ENCODE peak calls at places on chromosomes 1 and 21, in six cellular contexts. One of them, this sample, is unnamed.

GRCh38 chr1:6121651-6122370 is 58.3 kb downstream of the CHD5 start:
- DNase-seq in lower lobe of right lung: peak
- DNase-seq in mesenchymal stem cell: no peak
- DNase-seq in body of pancreas: no peak
- DNase-seq in neural progenitor cell: no peak
- DNase-seq in CD4-positive, CD25-positive, alpha-beta regulatory T cell: no peak
- DNase-seq in this sample: no peak

GRCh38 chr1:52659851-52660596 is 27.1 kb downstream of the SHISAL2A start:
- DNase-seq in lower lobe of right lung: no peak
- DNase-seq in mesenchymal stem cell: no peak
- DNase-seq in body of pancreas: no peak
- DNase-seq in neural progenitor cell: peak
- DNase-seq in CD4-positive, CD25-positive, alpha-beta regulatory T cell: no peak
- DNase-seq in this sample: no peak

GRCh38 chr1:237972186-237972585 is 81.5 kb upstream of the ZP4 start:
- DNase-seq in lower lobe of right lung: no peak
- DNase-seq in mesenchymal stem cell: no peak
- DNase-seq in body of pancreas: no peak
- DNase-seq in neural progenitor cell: no peak
- DNase-seq in CD4-positive, CD25-positive, alpha-beta regulatory T cell: no peak
- DNase-seq in this sample: no peak

GRCh38 chr1:231937013-231937754 is 310.6 kb downstream of the DISC1 start:
- DNase-seq in lower lobe of right lung: peak
- DNase-seq in mesenchymal stem cell: no peak
- DNase-seq in body of pancreas: peak
- DNase-seq in neural progenitor cell: no peak
- DNase-seq in CD4-positive, CD25-positive, alpha-beta regulatory T cell: no peak
- DNase-seq in this sample: no peak

GRCh38 chr1:77037990-77038389 is 170.7 kb downstream of the ST6GALNAC5 start:
- DNase-seq in lower lobe of right lung: no peak
- DNase-seq in mesenchymal stem cell: no peak
- DNase-seq in body of pancreas: no peak
- DNase-seq in neural progenitor cell: no peak
- DNase-seq in CD4-positive, CD25-positive, alpha-beta regulatory T cell: no peak
- DNase-seq in this sample: no peak

GRCh38 chr1:144551543-144552424 is 40.9 kb upstream of the PPIAL4F start:
- DNase-seq in lower lobe of right lung: peak
- DNase-seq in mesenchymal stem cell: peak
- DNase-seq in body of pancreas: peak
- DNase-seq in neural progenitor cell: peak
- DNase-seq in CD4-positive, CD25-positive, alpha-beta regulatory T cell: peak
- DNase-seq in this sample: peak

GRCh38 chr1:186244825-186245224 is 130.2 kb downstream of the TPR start:
- DNase-seq in lower lobe of right lung: no peak
- DNase-seq in mesenchymal stem cell: no peak
- DNase-seq in body of pancreas: no peak
- DNase-seq in neural progenitor cell: peak
- DNase-seq in CD4-positive, CD25-positive, alpha-beta regulatory T cell: peak
- DNase-seq in this sample: no peak

GRCh38 chr1:223742861-223743517 is 30.6 kb downstream of the CAPN2 start:
- DNase-seq in lower lobe of right lung: no peak
- DNase-seq in mesenchymal stem cell: peak
- DNase-seq in body of pancreas: no peak
- DNase-seq in neural progenitor cell: no peak
- DNase-seq in CD4-positive, CD25-positive, alpha-beta regulatory T cell: no peak
- DNase-seq in this sample: no peak

GRCh38 chr1:152179566-152179965 is 20.5 kb upstream of the RPTN start:
- DNase-seq in lower lobe of right lung: no peak
- DNase-seq in mesenchymal stem cell: no peak
- DNase-seq in body of pancreas: no peak
- DNase-seq in neural progenitor cell: no peak
- DNase-seq in CD4-positive, CD25-positive, alpha-beta regulatory T cell: no peak
- DNase-seq in this sample: no peak

GRCh38 chr1:32275424-32275823 is 16.5 kb upstream of the HDAC1 start:
- DNase-seq in lower lobe of right lung: no peak
- DNase-seq in mesenchymal stem cell: no peak
- DNase-seq in body of pancreas: no peak
- DNase-seq in neural progenitor cell: no peak
- DNase-seq in CD4-positive, CD25-positive, alpha-beta regulatory T cell: no peak
- DNase-seq in this sample: no peak

GRCh38 chr1:64981602-64981981 is 15.2 kb upstream of the JAK1 start:
- DNase-seq in lower lobe of right lung: no peak
- DNase-seq in mesenchymal stem cell: no peak
- DNase-seq in body of pancreas: no peak
- DNase-seq in neural progenitor cell: no peak
- DNase-seq in CD4-positive, CD25-positive, alpha-beta regulatory T cell: no peak
- DNase-seq in this sample: no peak

GRCh38 chr1:167457936-167458584 is 60.3 kb downstream of the CD247 start:
- DNase-seq in lower lobe of right lung: no peak
- DNase-seq in mesenchymal stem cell: no peak
- DNase-seq in body of pancreas: no peak
- DNase-seq in neural progenitor cell: no peak
- DNase-seq in CD4-positive, CD25-positive, alpha-beta regulatory T cell: no peak
- DNase-seq in this sample: no peak

GRCh38 chr21:18524097-18524496 is 120.5 kb upstream of the TMPRSS15 start:
- DNase-seq in lower lobe of right lung: no peak
- DNase-seq in mesenchymal stem cell: no peak
- DNase-seq in body of pancreas: no peak
- DNase-seq in neural progenitor cell: no peak
- DNase-seq in CD4-positive, CD25-positive, alpha-beta regulatory T cell: no peak
- DNase-seq in this sample: no peak
- H3K27ac ChIP-seq in lower lobe of right lung: no peak
- H3K27ac ChIP-seq in mesenchymal stem cell: no peak
- H3K27ac ChIP-seq in body of pancreas: no peak
- H3K27ac ChIP-seq in neural progenitor cell: no peak
- H3K27ac ChIP-seq in CD4-positive, CD25-positive, alpha-beta regulatory T cell: no peak
- H3K27ac ChIP-seq in this sample: no peak

GRCh38 chr1:40693425-40693824 is 1.9 kb downstream of the NFYC start:
- DNase-seq in lower lobe of right lung: no peak
- DNase-seq in mesenchymal stem cell: no peak
- DNase-seq in body of pancreas: no peak
- DNase-seq in neural progenitor cell: no peak
- DNase-seq in CD4-positive, CD25-positive, alpha-beta regulatory T cell: no peak
- DNase-seq in this sample: no peak

GRCh38 chr1:40689737-40690136 is 1.8 kb upstream of the NFYC start:
- DNase-seq in lower lobe of right lung: no peak
- DNase-seq in mesenchymal stem cell: no peak
- DNase-seq in body of pancreas: no peak
- DNase-seq in neural progenitor cell: no peak
- DNase-seq in CD4-positive, CD25-positive, alpha-beta regulatory T cell: no peak
- DNase-seq in this sample: no peak

GRCh38 chr1:40692429-40692905 is 963 bp downstream of the NFYC start:
- DNase-seq in lower lobe of right lung: no peak
- DNase-seq in mesenchymal stem cell: peak
- DNase-seq in body of pancreas: no peak
- DNase-seq in neural progenitor cell: peak
- DNase-seq in CD4-positive, CD25-positive, alpha-beta regulatory T cell: no peak
- DNase-seq in this sample: no peak

GRCh38 chr1:40691538-40692428 is at the start of gene NFYC:
- DNase-seq in lower lobe of right lung: peak
- DNase-seq in mesenchymal stem cell: peak
- DNase-seq in body of pancreas: peak
- DNase-seq in neural progenitor cell: peak
- DNase-seq in CD4-positive, CD25-positive, alpha-beta regulatory T cell: peak
- DNase-seq in this sample: peak

DNA sequence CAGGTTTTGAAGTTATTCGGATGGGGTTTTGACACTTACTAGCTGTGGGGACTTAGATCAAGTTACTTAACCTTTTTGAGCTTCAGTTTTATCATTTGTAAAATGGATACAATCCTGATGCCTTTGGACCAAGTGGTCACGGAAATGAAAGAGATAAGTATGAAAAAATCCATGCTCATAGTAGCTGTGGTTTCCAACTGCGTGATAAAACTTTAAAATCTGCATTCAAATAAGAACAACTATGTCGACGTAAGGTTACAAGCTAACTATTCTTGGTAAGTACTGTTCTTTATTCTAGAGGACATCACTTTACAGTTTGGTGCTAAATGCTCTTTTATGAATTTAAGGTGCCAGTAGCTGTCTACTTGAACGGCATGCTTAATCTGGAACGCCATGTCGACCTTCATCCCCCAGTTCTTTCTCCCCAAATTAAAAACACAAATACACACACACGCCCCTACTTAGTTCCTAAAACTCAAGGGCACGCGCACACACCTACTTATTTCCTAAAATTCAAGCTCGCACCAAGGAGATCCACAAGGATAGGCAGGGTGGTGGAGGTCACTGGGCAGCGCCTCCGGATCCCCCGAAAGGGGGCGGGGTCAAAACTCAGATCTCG is 476 bp upstream of the NFYC start:
- DNase-seq in lower lobe of right lung: no peak
- DNase-seq in mesenchymal stem cell: no peak
- DNase-seq in body of pancreas: no peak
- DNase-seq in neural progenitor cell: no peak
- DNase-seq in CD4-positive, CD25-positive, alpha-beta regulatory T cell: no peak
- DNase-seq in this sample: no peak
- H3K27ac ChIP-seq in lower lobe of right lung: peak
- H3K27ac ChIP-seq in mesenchymal stem cell: peak
- H3K27ac ChIP-seq in body of pancreas: peak
- H3K27ac ChIP-seq in neural progenitor cell: no peak
- H3K27ac ChIP-seq in CD4-positive, CD25-positive, alpha-beta regulatory T cell: peak
- H3K27ac ChIP-seq in this sample: peak

GRCh38 chr1:55720243-55720642 is 505.1 kb upstream of the USP24 start:
- DNase-seq in lower lobe of right lung: peak
- DNase-seq in mesenchymal stem cell: peak
- DNase-seq in body of pancreas: no peak
- DNase-seq in neural progenitor cell: peak
- DNase-seq in CD4-positive, CD25-positive, alpha-beta regulatory T cell: no peak
- DNase-seq in this sample: no peak
- H3K27ac ChIP-seq in lower lobe of right lung: no peak
- H3K27ac ChIP-seq in mesenchymal stem cell: no peak
- H3K27ac ChIP-seq in body of pancreas: no peak
- H3K27ac ChIP-seq in neural progenitor cell: no peak
- H3K27ac ChIP-seq in CD4-positive, CD25-positive, alpha-beta regulatory T cell: no peak
- H3K27ac ChIP-seq in this sample: peak

GRCh38 chr21:38752051-38752505 is 53.7 kb upstream of the ETS2 start:
- DNase-seq in lower lobe of right lung: no peak
- DNase-seq in mesenchymal stem cell: no peak
- DNase-seq in body of pancreas: no peak
- DNase-seq in neural progenitor cell: no peak
- DNase-seq in CD4-positive, CD25-positive, alpha-beta regulatory T cell: no peak
- DNase-seq in this sample: no peak
- H3K27ac ChIP-seq in lower lobe of right lung: peak
- H3K27ac ChIP-seq in mesenchymal stem cell: no peak
- H3K27ac ChIP-seq in body of pancreas: no peak
- H3K27ac ChIP-seq in neural progenitor cell: no peak
- H3K27ac ChIP-seq in CD4-positive, CD25-positive, alpha-beta regulatory T cell: no peak
- H3K27ac ChIP-seq in this sample: no peak

DNA sequence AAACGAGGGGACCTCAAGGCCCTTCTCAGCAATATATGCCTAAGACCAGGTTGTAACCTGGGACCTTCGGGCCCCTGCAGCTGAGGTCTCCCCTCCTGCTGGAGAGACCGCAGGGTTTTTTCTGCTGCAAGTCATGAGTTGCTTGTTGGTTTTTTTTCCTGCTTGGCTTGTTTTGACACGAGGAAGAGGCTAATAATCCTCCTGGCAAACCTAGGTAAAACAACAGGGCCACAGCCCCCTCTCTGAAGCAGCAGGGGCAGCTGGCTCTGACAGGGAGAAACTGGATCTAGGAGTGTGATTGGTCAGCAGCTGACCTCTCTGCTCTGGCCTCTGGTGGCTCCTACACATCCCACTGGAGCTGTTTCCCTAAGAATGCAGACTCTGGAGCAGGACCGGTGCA is 69.0 kb downstream of the CD34 start:
- DNase-seq in lower lobe of right lung: no peak
- DNase-seq in mesenchymal stem cell: no peak
- DNase-seq in body of pancreas: no peak
- DNase-seq in neural progenitor cell: peak
- DNase-seq in CD4-positive, CD25-positive, alpha-beta regulatory T cell: no peak
- DNase-seq in this sample: no peak
- H3K27ac ChIP-seq in lower lobe of right lung: no peak
- H3K27ac ChIP-seq in mesenchymal stem cell: no peak
- H3K27ac ChIP-seq in body of pancreas: no peak
- H3K27ac ChIP-seq in neural progenitor cell: no peak
- H3K27ac ChIP-seq in CD4-positive, CD25-positive, alpha-beta regulatory T cell: no peak
- H3K27ac ChIP-seq in this sample: no peak

DNA sequence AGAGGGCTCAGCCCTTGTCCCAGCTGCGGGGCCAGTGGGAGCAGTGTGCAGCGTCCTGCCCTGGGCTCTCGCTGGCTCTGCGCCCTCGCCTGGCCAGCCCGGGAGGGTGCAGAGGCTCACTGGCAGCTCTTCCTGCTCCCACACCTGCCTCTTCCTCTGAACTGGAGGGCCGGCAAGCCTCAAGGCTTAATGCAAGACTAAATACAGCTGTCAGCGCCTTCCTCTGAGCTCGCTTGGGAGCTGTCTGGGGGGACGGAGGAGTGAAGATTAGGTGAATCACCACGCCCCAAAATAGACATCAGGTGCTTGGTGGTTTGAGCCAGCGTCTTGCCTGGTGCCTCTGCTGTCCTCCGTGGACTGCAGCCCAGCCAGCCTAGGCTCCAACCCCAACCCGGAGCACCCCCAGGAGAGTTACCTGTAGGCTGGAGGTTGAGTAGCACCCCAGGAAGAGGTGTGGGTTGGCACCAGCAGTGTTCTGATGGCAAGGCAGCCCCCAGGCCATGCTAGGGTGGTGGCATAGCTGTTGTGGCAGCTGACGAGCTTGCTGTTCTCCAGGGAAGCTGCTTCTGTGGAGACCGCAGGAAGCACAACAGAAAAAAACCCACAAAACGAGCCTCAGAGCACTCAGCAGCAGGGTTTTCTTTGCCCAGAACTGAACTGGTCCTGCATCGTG is 36.9 kb downstream of the UMODL1 start:
- DNase-seq in lower lobe of right lung: peak
- DNase-seq in mesenchymal stem cell: peak
- DNase-seq in body of pancreas: peak
- DNase-seq in neural progenitor cell: peak
- DNase-seq in CD4-positive, CD25-positive, alpha-beta regulatory T cell: peak
- DNase-seq in this sample: peak
- H3K27ac ChIP-seq in lower lobe of right lung: peak
- H3K27ac ChIP-seq in mesenchymal stem cell: no peak
- H3K27ac ChIP-seq in body of pancreas: no peak
- H3K27ac ChIP-seq in neural progenitor cell: no peak
- H3K27ac ChIP-seq in CD4-positive, CD25-positive, alpha-beta regulatory T cell: no peak
- H3K27ac ChIP-seq in this sample: no peak

GRCh38 chr1:16048573-16049189 is 5.1 kb downstream of the CLCNKB start:
- DNase-seq in lower lobe of right lung: peak
- DNase-seq in mesenchymal stem cell: peak
- DNase-seq in body of pancreas: peak
- DNase-seq in neural progenitor cell: peak
- DNase-seq in CD4-positive, CD25-positive, alpha-beta regulatory T cell: no peak
- DNase-seq in this sample: no peak
- H3K27ac ChIP-seq in lower lobe of right lung: no peak
- H3K27ac ChIP-seq in mesenchymal stem cell: no peak
- H3K27ac ChIP-seq in body of pancreas: no peak
- H3K27ac ChIP-seq in neural progenitor cell: no peak
- H3K27ac ChIP-seq in CD4-positive, CD25-positive, alpha-beta regulatory T cell: no peak
- H3K27ac ChIP-seq in this sample: no peak

GRCh38 chr1:246106342-246106763 is 400.7 kb downstream of the SMYD3 start:
- DNase-seq in lower lobe of right lung: no peak
- DNase-seq in mesenchymal stem cell: peak
- DNase-seq in body of pancreas: no peak
- DNase-seq in neural progenitor cell: no peak
- DNase-seq in CD4-positive, CD25-positive, alpha-beta regulatory T cell: no peak
- DNase-seq in this sample: no peak
- H3K27ac ChIP-seq in lower lobe of right lung: no peak
- H3K27ac ChIP-seq in mesenchymal stem cell: no peak
- H3K27ac ChIP-seq in body of pancreas: no peak
- H3K27ac ChIP-seq in neural progenitor cell: no peak
- H3K27ac ChIP-seq in CD4-positive, CD25-positive, alpha-beta regulatory T cell: no peak
- H3K27ac ChIP-seq in this sample: no peak